ENCODE peak calls at places on chromosomes 4 and X, in six cellular contexts. C, N, S, O, P and H are unnamed samples.

GRCh38 chr4:41258783-41259182 is 2.1 kb downstream of the UCHL1 start:
- DNase-seq in C (peak), N (peak), S (peak), O (no peak), P (no peak), H (peak)

GRCh38 chr4:41299486-41299885 is 42.8 kb downstream of the UCHL1 start:
- DNase-seq in C (no peak), N (no peak), S (no peak), O (no peak), P (no peak), H (no peak)

GRCh38 chr4:105432438-105432837 is 41.4 kb downstream of the PPA2 start:
- DNase-seq in C (no peak), N (no peak), S (no peak), O (no peak), P (no peak), H (no peak)

GRCh38 chrX:74286950-74287349 is 17.0 kb upstream of the ZCCHC13 start:
- DNase-seq in C (no peak), N (peak), S (no peak), O (no peak), P (no peak), H (no peak)

GRCh38 chr4:168917150-168917779 is 92.8 kb downstream of the CBR4 start:
- DNase-seq in C (peak), N (no peak), S (no peak), O (no peak), P (no peak), H (no peak)

GRCh38 chr4:19776021-19776459 is 475.7 kb upstream of the SLIT2 start:
- DNase-seq in C (no peak), N (peak), S (no peak), O (no peak), P (no peak), H (peak)

GRCh38 chr4:10342866-10343265 is 114.4 kb downstream of the ZNF518B start:
- DNase-seq in C (no peak), N (no peak), S (no peak), O (no peak), P (no peak), H (no peak)

GRCh38 chrX:145853181-145853580 is 35.6 kb downstream of the SLITRK2 start:
- DNase-seq in C (no peak), N (no peak), S (no peak), O (no peak), P (no peak), H (no peak)

GRCh38 chrX:56986138-56986537 is 9.2 kb downstream of the SPIN3 start:
- DNase-seq in C (peak), N (no peak), S (no peak), O (no peak), P (no peak), H (no peak)

GRCh38 chr4:166198516-166198915 is 325.5 kb downstream of the TLL1 start:
- DNase-seq in C (no peak), N (no peak), S (no peak), O (no peak), P (no peak), H (no peak)

GRCh38 chrX:115234220-115234557 is 293 bp upstream of the LRCH2 start:
- DNase-seq in C (no peak), N (no peak), S (no peak), O (no peak), P (no peak), H (no peak)

GRCh38 chr4:17785858-17786257 is 4.4 kb upstream of the FAM184B start:
- DNase-seq in C (no peak), N (no peak), S (no peak), O (no peak), P (no peak), H (no peak)
- TF ChIP-seq CTCF in C (no peak), N (no peak), S (no peak), O (no peak), P (no peak), H (no peak)

GRCh38 chr4:155759372-155760252 is 791 bp downstream of the GUCY1B1 start:
- DNase-seq in C (peak), N (no peak), S (peak), O (peak), P (peak), H (peak)
- TF ChIP-seq CTCF in C (no peak), N (no peak), S (no peak), O (peak), P (no peak), H (no peak)

GRCh38 chr4:89254847-89255246 is 52.8 kb downstream of the GPRIN3 start:
- DNase-seq in C (peak), N (no peak), S (peak), O (peak), P (no peak), H (peak)
- TF ChIP-seq CTCF in C (peak), N (peak), S (peak), O (peak), P (peak), H (no peak)

DNA sequence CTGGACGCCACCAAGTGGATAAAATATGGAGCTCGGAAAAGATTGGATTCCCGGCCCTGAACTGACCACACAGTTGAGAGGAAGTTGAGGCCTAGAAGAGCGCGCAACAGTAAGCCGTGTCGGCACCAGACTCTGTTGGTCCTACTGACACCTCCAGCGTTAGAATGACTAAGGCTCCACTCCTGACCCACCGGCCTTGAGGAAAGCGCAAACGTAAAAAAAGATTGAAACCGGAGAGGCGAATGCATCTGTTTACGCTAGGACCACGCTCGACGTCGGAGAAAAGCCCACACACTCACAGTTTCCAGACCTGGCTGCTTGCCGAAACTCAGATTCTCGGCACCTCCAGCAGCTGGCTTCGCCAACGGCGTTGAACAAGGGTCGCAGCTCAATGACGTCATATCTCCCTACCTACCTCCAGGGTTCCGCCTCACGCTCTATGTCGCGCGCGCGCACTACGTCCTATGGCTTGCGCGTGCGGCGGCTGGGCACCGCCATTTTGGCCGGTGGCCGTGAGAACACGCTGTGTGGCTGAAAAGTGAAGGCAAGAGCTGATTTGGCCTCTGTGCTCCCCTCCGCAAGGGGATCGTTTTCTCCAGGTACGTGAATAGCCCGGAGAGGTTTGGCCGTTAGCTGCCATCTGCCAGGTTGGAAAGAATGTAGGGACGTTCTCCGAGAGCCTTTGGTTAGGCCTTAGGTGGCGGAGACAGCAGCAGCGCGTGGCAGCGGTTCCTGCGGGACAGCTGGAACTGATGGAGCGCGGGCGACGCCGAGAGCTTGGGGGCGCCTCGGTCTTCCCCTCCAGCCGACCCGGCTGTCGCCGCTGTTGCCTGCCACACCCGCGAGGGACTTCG is at the start of the genes ABCE1 and ANAPC10:
- DNase-seq in C (peak), N (peak), S (peak), O (peak), P (peak), H (peak)
- TF ChIP-seq CTCF in C (no peak), N (peak), S (no peak), O (no peak), P (peak), H (no peak)

GRCh38 chrX:43939187-43939926 is 33.8 kb downstream of the NDP start:
- DNase-seq in C (no peak), N (no peak), S (no peak), O (no peak), P (no peak), H (no peak)
- TF ChIP-seq CTCF in C (no peak), N (no peak), S (no peak), O (no peak), P (peak), H (no peak)

GRCh38 chr4:153207027-153207426 is 2.8 kb downstream of the TRIM2 start:
- DNase-seq in C (no peak), N (no peak), S (no peak), O (no peak), P (no peak), H (no peak)

GRCh38 chr4:153209410-153209809 is 5.2 kb downstream of the TRIM2 start:
- DNase-seq in C (no peak), N (no peak), S (no peak), O (no peak), P (no peak), H (no peak)

GRCh38 chr4:153205757-153206156 is 1.5 kb downstream of the TRIM2 start:
- DNase-seq in C (no peak), N (no peak), S (no peak), O (peak), P (no peak), H (peak)

GRCh38 chr4:153206534-153206933 is 2.3 kb downstream of the TRIM2 start:
- DNase-seq in C (no peak), N (no peak), S (no peak), O (no peak), P (no peak), H (no peak)

GRCh38 chr4:153207561-153207960 is 3.3 kb downstream of the TRIM2 start:
- DNase-seq in C (no peak), N (no peak), S (peak), O (no peak), P (peak), H (peak)
- TF ChIP-seq CTCF in C (no peak), N (peak), S (peak), O (peak), P (peak), H (peak)

DNA sequence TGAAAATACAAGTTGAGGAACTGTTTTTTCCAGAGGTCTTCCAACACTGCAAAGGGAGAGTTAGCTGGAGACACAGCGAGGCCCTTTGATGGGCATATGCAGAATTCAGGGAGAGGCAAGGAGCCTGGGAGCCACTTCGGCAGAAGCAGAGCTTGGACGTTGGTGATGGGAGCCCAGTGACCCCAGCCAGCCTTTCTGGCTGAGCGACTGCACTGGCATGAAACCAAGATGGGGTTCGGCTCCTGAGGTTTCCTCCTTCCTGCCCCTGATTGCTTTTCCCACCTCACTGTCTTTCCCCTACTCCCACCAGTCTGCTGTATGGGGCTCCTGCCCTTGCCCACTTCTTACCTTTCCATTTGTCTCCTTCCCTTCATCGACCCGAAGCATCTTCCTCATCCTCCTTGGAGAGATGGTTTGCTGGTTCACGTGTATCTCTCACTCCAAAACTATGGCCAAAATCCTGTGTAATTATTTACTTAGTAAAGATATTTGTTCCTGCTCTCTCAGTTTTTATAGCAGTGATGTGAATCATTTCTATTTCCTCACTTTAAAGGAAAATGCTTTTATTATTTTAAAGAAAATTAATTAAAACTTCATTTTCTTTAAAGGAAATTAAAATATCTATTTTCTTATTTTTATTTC is 100.5 kb downstream of the NFKB1 start:
- DNase-seq in C (no peak), N (no peak), S (no peak), O (no peak), P (no peak), H (no peak)
- TF ChIP-seq CTCF in C (no peak), N (no peak), S (no peak), O (no peak), P (no peak), H (no peak)

GRCh38 chrX:82961129-82961528 is 547.0 kb upstream of the POU3F4 start:
- DNase-seq in C (no peak), N (no peak), S (no peak), O (no peak), P (no peak), H (peak)
- TF ChIP-seq CTCF in C (no peak), N (no peak), S (no peak), O (no peak), P (no peak), H (no peak)

DNA sequence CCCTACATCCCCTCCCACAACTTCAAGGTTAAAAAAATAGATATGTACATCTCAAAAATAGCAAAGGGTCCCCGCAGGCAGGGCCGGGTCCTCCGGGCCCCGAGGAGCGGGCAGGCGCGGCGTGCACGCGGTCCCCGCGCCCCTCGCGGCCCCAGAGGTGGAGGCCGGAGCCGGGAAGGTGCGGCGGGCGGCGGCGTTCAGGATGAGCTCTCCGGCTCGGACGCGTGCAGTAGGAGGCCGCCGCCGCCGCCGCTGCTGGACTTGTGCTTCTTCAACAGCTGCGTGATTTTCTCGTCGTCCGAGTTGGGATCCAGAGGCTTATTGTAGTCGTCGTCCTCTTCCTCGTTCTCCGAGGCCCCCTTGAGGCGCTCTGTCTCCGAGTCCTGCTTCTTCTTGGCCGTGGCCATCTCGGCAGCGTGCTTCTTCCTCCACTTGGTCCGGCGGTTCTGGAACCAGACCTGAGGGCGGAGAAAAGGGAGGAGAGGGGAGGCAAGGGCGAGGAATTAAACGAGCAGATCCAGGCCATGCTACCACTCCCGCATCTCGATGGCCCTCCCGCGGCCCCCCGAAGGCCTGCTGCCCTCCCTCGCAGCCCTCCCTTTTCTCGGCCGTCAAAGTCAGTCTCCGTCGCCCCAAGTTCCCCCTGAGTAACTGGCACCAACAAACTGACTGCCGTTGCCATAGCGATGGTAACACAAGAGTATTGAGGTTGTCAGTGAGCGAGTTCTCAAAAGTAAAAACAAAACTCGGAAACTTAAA is 5.8 kb downstream of the NKX6-1 start:
- DNase-seq in C (peak), N (no peak), S (peak), O (no peak), P (no peak), H (no peak)
- TF ChIP-seq CTCF in C (no peak), N (peak), S (no peak), O (no peak), P (no peak), H (no peak)